ENCODE peak calls at places on chromosome 4, in four cellular contexts. I is WTC11, W is K562, Q is HepG2. V is an unnamed sample.

GRCh38 chr4:45554423-45554822 is 569.4 kb downstream of the GABRG1 start:
- DNase-seq in I (no peak), W (no peak), Q (no peak), V (no peak)

GRCh38 chr4:2159931-2160330 is 82.0 kb downstream of the HAUS3 start:
- DNase-seq in I (no peak), W (no peak), Q (no peak), V (no peak)

GRCh38 chr4:40831462-40831861 is 81.7 kb downstream of the NSUN7 start:
- DNase-seq in I (no peak), W (no peak), Q (no peak), V (no peak)

GRCh38 chr4:26298198-26298950 is 22.4 kb upstream of the RBPJ start:
- DNase-seq in I (no peak), W (no peak), Q (no peak), V (no peak)

GRCh38 chr4:10380695-10381094 is 76.5 kb downstream of the ZNF518B start:
- DNase-seq in I (no peak), W (no peak), Q (no peak), V (no peak)

GRCh38 chr4:123250843-123251242 is 145.8 kb upstream of the SPRY1 start:
- DNase-seq in I (no peak), W (no peak), Q (no peak), V (no peak)

GRCh38 chr4:140637836-140638235 is 69.1 kb upstream of the UCP1 start:
- DNase-seq in I (peak), W (peak), Q (peak), V (peak)

GRCh38 chr4:8128096-8128856 is 30.3 kb downstream of the ABLIM2 start:
- DNase-seq in I (no peak), W (peak), Q (peak), V (no peak)

GRCh38 chr4:176052744-176053143 is 12.9 kb upstream of the WDR17 start:
- DNase-seq in I (no peak), W (no peak), Q (no peak), V (no peak)

GRCh38 chr4:88158360-88159136 is at the start of gene ABCG2:
- DNase-seq in I (peak), W (peak), Q (peak), V (peak)

GRCh38 chr4:77072195-77072753 is 3.5 kb downstream of the CCNI start:
- DNase-seq in I (no peak), W (no peak), Q (peak), V (no peak)

GRCh38 chr4:2933566-2934076 is 29.6 kb downstream of the NOP14 start:
- DNase-seq in I (no peak), W (no peak), Q (no peak), V (no peak)

GRCh38 chr4:185210102-185210981 is 944 bp downstream of the SNX25 start:
- DNase-seq in I (peak), W (peak), Q (peak), V (no peak)

GRCh38 chr4:55116450-55116849 is 8.9 kb downstream of the KDR start:
- DNase-seq in I (no peak), W (no peak), Q (no peak), V (no peak)

DNA sequence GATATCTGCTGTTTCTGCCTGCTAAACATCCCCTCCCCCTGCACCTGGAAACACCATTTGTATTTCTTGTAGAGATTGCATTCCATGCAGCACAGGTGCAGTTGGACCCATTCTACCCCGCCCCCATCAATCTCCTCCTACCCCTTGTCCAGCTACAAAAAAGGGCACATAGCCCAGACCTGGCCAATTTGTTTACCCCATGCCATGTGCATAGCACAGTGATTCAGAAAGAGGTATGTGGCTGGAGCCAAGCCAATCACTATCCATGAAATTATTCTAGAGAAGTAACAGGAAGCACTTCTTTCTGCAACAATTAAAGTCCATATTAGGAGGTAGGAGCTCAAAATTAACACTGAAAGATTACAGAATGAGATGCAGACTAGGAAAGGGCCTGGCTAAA is 20.2 kb upstream of the TMEM184C start:
- DNase-seq in I (no peak), W (no peak), Q (no peak), V (peak)
- TF ChIP-seq HMGXB4 in I (no peak), W (no peak), Q (no peak), V (no peak)

GRCh38 chr4:73281396-73281795 is 22.8 kb upstream of the ANKRD17 start:
- DNase-seq in I (no peak), W (no peak), Q (no peak), V (no peak)
- TF ChIP-seq HMGXB4 in I (no peak), W (no peak), Q (no peak), V (no peak)

GRCh38 chr4:146235654-146236570 is 21.6 kb downstream of the REELD1 start:
- DNase-seq in I (no peak), W (no peak), Q (no peak), V (no peak)
- TF ChIP-seq HMGXB4 in I (no peak), W (no peak), Q (no peak), V (no peak)

DNA sequence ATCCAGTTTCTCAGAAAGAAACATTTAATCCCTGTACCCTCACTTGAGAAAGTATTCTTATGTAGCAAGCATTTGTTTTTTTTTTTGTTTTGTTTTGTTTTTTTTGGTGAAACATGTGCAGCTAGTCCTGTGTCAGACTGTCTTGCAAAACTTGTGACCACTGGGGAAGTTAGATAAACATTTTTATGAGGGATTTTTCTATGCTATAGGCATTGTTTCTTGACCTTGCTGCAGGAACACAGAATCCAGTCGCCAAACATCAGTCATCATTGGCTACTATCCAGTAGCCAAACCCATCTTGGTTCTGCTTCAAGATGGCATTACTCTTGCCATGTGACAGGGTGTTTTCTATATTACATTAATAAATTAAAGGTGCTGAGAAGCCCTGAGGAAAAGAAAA is 7.7 kb upstream of the MAPK10 start:
- DNase-seq in I (no peak), W (no peak), Q (no peak), V (no peak)
- TF ChIP-seq HMGXB4 in I (no peak), W (no peak), Q (no peak), V (no peak)